ENCODE peak calls at places on chromosomes 2 and 18, in six cellular contexts. One of them, this sample, is unnamed.

GRCh38 chr2:9207641-9208301 is 1.2 kb downstream of the ASAP2 start:
- DNase-seq in tibial artery: no peak
- DNase-seq in CD4-positive, alpha-beta T cell: no peak
- DNase-seq in neural progenitor cell: peak; percentile 27
- DNase-seq in AG04450: no peak
- DNase-seq in hepatocyte: peak; percentile 57
- DNase-seq in this sample: peak; percentile 53

GRCh38 chr18:26307161-26307773 is 81.0 kb downstream of the TAF4B start:
- DNase-seq in AG04450: peak; percentile 15
- DNase-seq in CD4-positive, alpha-beta T cell: no peak
- DNase-seq in tibial artery: no peak
- DNase-seq in hepatocyte: peak; percentile 73
- DNase-seq in neural progenitor cell: peak; percentile 60
- DNase-seq in this sample: no peak

GRCh38 chr2:9752441-9753275 is 90.6 kb upstream of the TAF1B start:
- DNase-seq in tibial artery: no peak
- DNase-seq in CD4-positive, alpha-beta T cell: peak; percentile 72
- DNase-seq in hepatocyte: no peak
- DNase-seq in AG04450: peak; percentile 32
- DNase-seq in neural progenitor cell: no peak
- DNase-seq in this sample: no peak

GRCh38 chr2:176466918-176467452 is 197.7 kb downstream of the MTX2 start:
- DNase-seq in hepatocyte: no peak
- DNase-seq in neural progenitor cell: no peak
- DNase-seq in CD4-positive, alpha-beta T cell: no peak
- DNase-seq in tibial artery: no peak
- DNase-seq in AG04450: no peak
- DNase-seq in this sample: no peak

GRCh38 chr2:98514879-98515570 is 70.4 kb downstream of the INPP4A start:
- DNase-seq in hepatocyte: no peak
- DNase-seq in AG04450: no peak
- DNase-seq in neural progenitor cell: no peak
- DNase-seq in CD4-positive, alpha-beta T cell: no peak
- DNase-seq in tibial artery: peak; percentile 59
- DNase-seq in this sample: no peak

GRCh38 chr18:52343138-52343537 is 3.1 kb downstream of the DCC start:
- DNase-seq in CD4-positive, alpha-beta T cell: no peak
- DNase-seq in neural progenitor cell: peak; percentile 71
- DNase-seq in hepatocyte: peak; percentile 18
- DNase-seq in tibial artery: no peak
- DNase-seq in AG04450: no peak
- DNase-seq in this sample: no peak

GRCh38 chr2:149075868-149076267 is 37.4 kb downstream of the LYPD6B start:
- DNase-seq in hepatocyte: no peak
- DNase-seq in CD4-positive, alpha-beta T cell: no peak
- DNase-seq in AG04450: no peak
- DNase-seq in neural progenitor cell: peak; percentile 53
- DNase-seq in tibial artery: no peak
- DNase-seq in this sample: no peak

GRCh38 chr2:83016343-83017110 is 1442.6 kb downstream of the SUCLG1 start:
- DNase-seq in CD4-positive, alpha-beta T cell: no peak
- DNase-seq in tibial artery: no peak
- DNase-seq in AG04450: no peak
- DNase-seq in hepatocyte: no peak
- DNase-seq in neural progenitor cell: peak; percentile 12
- DNase-seq in this sample: no peak

GRCh38 chr18:74419761-74420160 is 37.3 kb downstream of the DIPK1C start:
- DNase-seq in tibial artery: no peak
- DNase-seq in neural progenitor cell: no peak
- DNase-seq in CD4-positive, alpha-beta T cell: no peak
- DNase-seq in hepatocyte: no peak
- DNase-seq in AG04450: no peak
- DNase-seq in this sample: no peak

GRCh38 chr18:74425161-74425560 is 31.9 kb downstream of the DIPK1C start:
- DNase-seq in hepatocyte: no peak
- DNase-seq in tibial artery: no peak
- DNase-seq in neural progenitor cell: no peak
- DNase-seq in AG04450: no peak
- DNase-seq in CD4-positive, alpha-beta T cell: no peak
- DNase-seq in this sample: no peak

GRCh38 chr18:74418023-74418422 is 39.1 kb downstream of the DIPK1C start:
- DNase-seq in hepatocyte: no peak
- DNase-seq in CD4-positive, alpha-beta T cell: no peak
- DNase-seq in neural progenitor cell: no peak
- DNase-seq in AG04450: no peak
- DNase-seq in tibial artery: no peak
- DNase-seq in this sample: no peak

GRCh38 chr18:74420491-74420890 is 36.6 kb downstream of the DIPK1C start:
- DNase-seq in neural progenitor cell: no peak
- DNase-seq in CD4-positive, alpha-beta T cell: no peak
- DNase-seq in AG04450: no peak
- DNase-seq in hepatocyte: no peak
- DNase-seq in tibial artery: no peak
- DNase-seq in this sample: no peak

DNA sequence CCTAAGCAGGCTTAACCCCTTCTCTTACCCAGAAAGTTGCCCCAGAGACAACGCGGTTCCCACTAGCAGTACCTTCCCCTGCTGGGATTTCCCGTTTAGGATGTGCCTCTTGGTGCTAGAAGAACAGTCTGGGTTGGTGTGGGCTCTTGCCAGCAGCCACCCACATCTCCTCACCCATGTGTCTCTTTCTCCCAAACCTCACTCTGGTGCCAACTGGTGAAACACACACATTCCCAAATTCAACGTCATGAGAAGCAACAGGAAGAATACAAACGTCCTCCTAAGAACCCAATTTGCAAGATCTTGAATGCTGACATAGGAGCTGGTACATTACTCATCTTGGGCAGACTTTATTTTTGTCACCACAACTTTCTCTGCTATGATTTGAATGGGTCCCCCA is 36.2 kb downstream of the DIPK1C start:
- DNase-seq in neural progenitor cell: no peak
- DNase-seq in tibial artery: no peak
- DNase-seq in AG04450: no peak
- DNase-seq in hepatocyte: no peak
- DNase-seq in CD4-positive, alpha-beta T cell: no peak
- DNase-seq in this sample: no peak
- H3K9me3 ChIP-seq in neural progenitor cell: no peaks in the 10 kb centered on the region
- H3K9me3 ChIP-seq in tibial artery: no peaks in the 10 kb centered on the region
- H3K9me3 ChIP-seq in AG04450: peaks cover 2% of the 10 kb centered on the region
- H3K9me3 ChIP-seq in hepatocyte: no peaks in the 10 kb centered on the region
- H3K9me3 ChIP-seq in CD4-positive, alpha-beta T cell: no peaks in the 10 kb centered on the region
- H3K9me3 ChIP-seq in this sample: no peaks in the 10 kb centered on the region

GRCh38 chr2:225100269-225100668 is 58.0 kb upstream of the DOCK10 start:
- DNase-seq in AG04450: no peak
- DNase-seq in neural progenitor cell: no peak
- DNase-seq in tibial artery: no peak
- DNase-seq in hepatocyte: no peak
- DNase-seq in CD4-positive, alpha-beta T cell: no peak
- DNase-seq in this sample: no peak

GRCh38 chr2:225104321-225104720 is 62.1 kb upstream of the DOCK10 start:
- DNase-seq in neural progenitor cell: no peak
- DNase-seq in hepatocyte: no peak
- DNase-seq in CD4-positive, alpha-beta T cell: no peak
- DNase-seq in tibial artery: no peak
- DNase-seq in AG04450: no peak
- DNase-seq in this sample: no peak

GRCh38 chr2:225097035-225097434 is 54.8 kb upstream of the DOCK10 start:
- DNase-seq in tibial artery: no peak
- DNase-seq in CD4-positive, alpha-beta T cell: no peak
- DNase-seq in neural progenitor cell: no peak
- DNase-seq in hepatocyte: no peak
- DNase-seq in AG04450: peak; percentile 66
- DNase-seq in this sample: no peak

GRCh38 chr2:225103737-225104141 is 61.5 kb upstream of the DOCK10 start:
- DNase-seq in AG04450: no peak
- DNase-seq in tibial artery: no peak
- DNase-seq in CD4-positive, alpha-beta T cell: no peak
- DNase-seq in hepatocyte: no peak
- DNase-seq in neural progenitor cell: no peak
- DNase-seq in this sample: no peak

GRCh38 chr2:225100856-225101294 is 58.6 kb upstream of the DOCK10 start:
- DNase-seq in tibial artery: no peak
- DNase-seq in hepatocyte: peak; percentile 5
- DNase-seq in CD4-positive, alpha-beta T cell: no peak
- DNase-seq in AG04450: peak; percentile 81
- DNase-seq in neural progenitor cell: no peak
- DNase-seq in this sample: no peak
- H3K9me3 ChIP-seq in tibial artery: no peaks in the 10 kb centered on the region
- H3K9me3 ChIP-seq in hepatocyte: no peaks in the 10 kb centered on the region
- H3K9me3 ChIP-seq in CD4-positive, alpha-beta T cell: no peaks in the 10 kb centered on the region
- H3K9me3 ChIP-seq in AG04450: no peaks in the 10 kb centered on the region
- H3K9me3 ChIP-seq in neural progenitor cell: no peaks in the 10 kb centered on the region
- H3K9me3 ChIP-seq in this sample: no peaks in the 10 kb centered on the region

DNA sequence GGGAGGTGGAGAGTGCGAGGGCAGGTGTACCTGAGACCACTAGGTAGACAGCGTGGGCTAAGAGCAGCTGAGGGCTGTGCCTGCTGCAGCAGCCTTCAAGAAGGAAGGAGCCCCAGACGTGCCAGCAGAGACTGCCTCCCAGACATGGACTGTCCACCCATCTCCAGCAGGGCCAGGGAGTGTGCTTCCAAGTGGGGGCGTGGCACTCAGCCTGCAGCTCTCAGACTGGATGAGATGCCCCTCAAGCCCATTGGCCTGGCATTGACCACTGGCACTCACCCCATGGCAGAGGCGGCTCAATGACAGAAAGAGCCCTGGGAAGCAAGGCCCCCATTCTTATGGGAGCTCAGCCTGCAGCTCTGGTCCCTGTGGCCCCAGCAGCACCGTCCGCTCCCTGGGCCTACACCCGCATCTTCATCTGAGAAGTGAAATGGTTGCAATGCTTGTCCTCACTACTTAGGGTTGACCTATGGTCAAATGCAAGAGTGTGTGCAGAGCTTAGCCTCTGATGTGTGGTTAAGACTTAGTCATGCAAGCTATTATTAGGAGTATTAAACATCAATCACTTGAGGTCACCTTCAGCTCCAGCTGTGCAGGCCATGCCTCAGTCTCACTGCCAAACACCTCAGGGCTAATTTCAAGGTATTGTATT is 194.9 kb downstream of the NDUFA10 start:
- DNase-seq in hepatocyte: no peak
- DNase-seq in tibial artery: peak; percentile 51
- DNase-seq in AG04450: no peak
- DNase-seq in CD4-positive, alpha-beta T cell: no peak
- DNase-seq in neural progenitor cell: no peak
- DNase-seq in this sample: peak; percentile 2
- H3K9me3 ChIP-seq in hepatocyte: no peaks in the 10 kb centered on the region
- H3K9me3 ChIP-seq in tibial artery: no peaks in the 10 kb centered on the region
- H3K9me3 ChIP-seq in AG04450: peaks cover 85% of the 10 kb centered on the region
- H3K9me3 ChIP-seq in CD4-positive, alpha-beta T cell: no peaks in the 10 kb centered on the region
- H3K9me3 ChIP-seq in neural progenitor cell: no peaks in the 10 kb centered on the region
- H3K9me3 ChIP-seq in this sample: no peaks in the 10 kb centered on the region

GRCh38 chr2:125886153-125886552 is 769.8 kb upstream of the GYPC start:
- DNase-seq in CD4-positive, alpha-beta T cell: no peak
- DNase-seq in tibial artery: no peak
- DNase-seq in neural progenitor cell: no peak
- DNase-seq in AG04450: no peak
- DNase-seq in hepatocyte: no peak
- DNase-seq in this sample: no peak

DNA sequence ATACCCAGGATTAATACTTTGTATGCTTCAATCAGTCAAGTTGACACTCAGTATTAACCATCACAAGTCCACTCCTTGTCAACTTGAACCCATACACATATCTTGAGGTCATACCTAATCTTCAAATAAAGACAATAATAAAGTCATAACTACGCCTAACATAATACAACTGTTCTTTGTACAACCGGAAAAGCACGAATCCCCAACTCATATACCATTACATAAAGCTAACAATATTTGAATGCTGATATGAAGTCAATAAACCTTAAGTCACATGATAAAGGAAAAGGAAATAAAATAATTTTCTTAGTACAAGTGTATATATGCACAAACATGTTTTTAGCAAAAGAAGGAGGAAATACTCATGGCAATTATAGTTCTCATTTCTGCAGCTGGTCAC is 770.6 kb upstream of the GYPC start:
- DNase-seq in tibial artery: no peak
- DNase-seq in CD4-positive, alpha-beta T cell: no peak
- DNase-seq in neural progenitor cell: no peak
- DNase-seq in AG04450: no peak
- DNase-seq in hepatocyte: no peak
- DNase-seq in this sample: no peak
- H3K9me3 ChIP-seq in tibial artery: peaks cover 12% of the 10 kb centered on the region
- H3K9me3 ChIP-seq in CD4-positive, alpha-beta T cell: no peaks in the 10 kb centered on the region
- H3K9me3 ChIP-seq in neural progenitor cell: peaks cover 9% of the 10 kb centered on the region
- H3K9me3 ChIP-seq in AG04450: peaks cover 18% of the 10 kb centered on the region
- H3K9me3 ChIP-seq in hepatocyte: no peaks in the 10 kb centered on the region
- H3K9me3 ChIP-seq in this sample: no peaks in the 10 kb centered on the region

DNA sequence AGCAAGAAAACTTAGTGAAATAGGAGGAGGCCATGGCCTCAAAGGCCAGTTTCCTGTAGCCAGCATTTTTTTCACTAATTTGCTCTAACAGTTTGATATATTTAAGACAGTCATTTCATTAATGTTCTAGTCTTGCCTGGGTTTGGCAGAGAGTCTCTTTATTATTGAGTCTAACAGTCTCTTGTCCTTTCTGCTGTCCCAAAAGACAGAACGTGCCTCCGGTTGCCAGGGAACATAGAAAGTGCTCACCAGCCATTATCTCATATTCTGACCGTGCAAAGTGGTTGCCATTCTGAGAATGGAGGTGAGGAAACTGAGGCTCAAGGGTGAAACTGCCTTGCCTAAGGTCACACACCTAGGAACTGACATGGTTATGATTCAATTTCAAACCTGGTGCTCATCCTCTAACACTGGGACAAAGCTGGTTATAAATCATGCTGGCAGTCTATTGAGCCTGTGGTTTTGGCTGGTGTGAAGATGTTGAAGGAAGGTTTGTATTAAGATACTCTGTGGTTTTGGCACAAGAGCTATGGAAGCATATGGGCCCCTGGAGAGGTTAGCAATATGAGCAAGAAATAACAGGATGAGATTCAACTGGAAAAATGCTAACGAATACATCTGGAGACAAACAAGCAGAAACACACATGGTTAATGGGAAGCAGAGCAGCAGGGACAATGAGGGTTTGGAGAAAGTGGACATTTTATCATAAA is 903.3 kb upstream of the KLHL29 start:
- DNase-seq in tibial artery: no peak
- DNase-seq in CD4-positive, alpha-beta T cell: no peak
- DNase-seq in hepatocyte: no peak
- DNase-seq in AG04450: no peak
- DNase-seq in neural progenitor cell: no peak
- DNase-seq in this sample: no peak
- H3K9me3 ChIP-seq in tibial artery: no peaks in the 10 kb centered on the region
- H3K9me3 ChIP-seq in CD4-positive, alpha-beta T cell: no peaks in the 10 kb centered on the region
- H3K9me3 ChIP-seq in hepatocyte: no peaks in the 10 kb centered on the region
- H3K9me3 ChIP-seq in AG04450: peaks cover 4% of the 10 kb centered on the region
- H3K9me3 ChIP-seq in neural progenitor cell: no peaks in the 10 kb centered on the region
- H3K9me3 ChIP-seq in this sample: no peaks in the 10 kb centered on the region

This sample was measured in ovary.